ENCODE peak calls at places on chromosome 7, in eight cellular contexts. One of them, this sample, is unnamed.

GRCh38 chr7:39016609-39017008 is 38.9 kb downstream of the POU6F2 start:
- DNase-seq in breast epithelium: peak; percentile 18
- DNase-seq in nephron progenitor cell: no peak
- DNase-seq in choroid plexus epithelial cell: no peak
- DNase-seq in fibroblast of lung: no peak
- DNase-seq in IMR-90: no peak
- DNase-seq in HL-60: no peak
- DNase-seq in bronchial epithelial cell: peak; percentile 30
- DNase-seq in this sample: peak; percentile 38

GRCh38 chr7:102184303-102184702 is 102.4 kb upstream of the SH2B2 start:
- DNase-seq in nephron progenitor cell: no peak
- DNase-seq in bronchial epithelial cell: no peak
- DNase-seq in choroid plexus epithelial cell: no peak
- DNase-seq in fibroblast of lung: no peak
- DNase-seq in breast epithelium: no peak
- DNase-seq in IMR-90: no peak
- DNase-seq in HL-60: no peak
- DNase-seq in this sample: no peak

GRCh38 chr7:44180631-44181030 is 8.6 kb downstream of the GCK start:
- DNase-seq in nephron progenitor cell: no peak
- DNase-seq in IMR-90: no peak
- DNase-seq in HL-60: no peak
- DNase-seq in breast epithelium: no peak
- DNase-seq in bronchial epithelial cell: no peak
- DNase-seq in fibroblast of lung: no peak
- DNase-seq in choroid plexus epithelial cell: no peak
- DNase-seq in this sample: no peak

GRCh38 chr7:72785166-72785955 is 42.6 kb downstream of the TYW1B start:
- DNase-seq in choroid plexus epithelial cell: peak; percentile 8
- DNase-seq in fibroblast of lung: no peak
- DNase-seq in nephron progenitor cell: no peak
- DNase-seq in breast epithelium: no peak
- DNase-seq in bronchial epithelial cell: peak; percentile 17
- DNase-seq in HL-60: no peak
- DNase-seq in IMR-90: peak; percentile 71
- DNase-seq in this sample: no peak

GRCh38 chr7:11970132-11970531 is 138.1 kb upstream of the THSD7A start:
- DNase-seq in breast epithelium: no peak
- DNase-seq in choroid plexus epithelial cell: no peak
- DNase-seq in fibroblast of lung: no peak
- DNase-seq in bronchial epithelial cell: no peak
- DNase-seq in IMR-90: no peak
- DNase-seq in nephron progenitor cell: no peak
- DNase-seq in HL-60: no peak
- DNase-seq in this sample: no peak

GRCh38 chr7:115066050-115066449 is 144.2 kb downstream of the MDFIC start:
- DNase-seq in HL-60: peak; percentile 50
- DNase-seq in breast epithelium: no peak
- DNase-seq in fibroblast of lung: no peak
- DNase-seq in IMR-90: no peak
- DNase-seq in choroid plexus epithelial cell: no peak
- DNase-seq in bronchial epithelial cell: no peak
- DNase-seq in nephron progenitor cell: no peak
- DNase-seq in this sample: no peak

GRCh38 chr7:74481458-74482324 is 28.0 kb downstream of the GTF2IRD1 start:
- DNase-seq in breast epithelium: no peak
- DNase-seq in nephron progenitor cell: no peak
- DNase-seq in choroid plexus epithelial cell: peak; percentile 30
- DNase-seq in fibroblast of lung: peak; percentile 30
- DNase-seq in HL-60: no peak
- DNase-seq in IMR-90: peak; percentile 31
- DNase-seq in bronchial epithelial cell: no peak
- DNase-seq in this sample: no peak

GRCh38 chr7:117048114-117048853 is 95.0 kb downstream of the ST7 start:
- DNase-seq in fibroblast of lung: no peak
- DNase-seq in choroid plexus epithelial cell: no peak
- DNase-seq in HL-60: no peak
- DNase-seq in IMR-90: no peak
- DNase-seq in bronchial epithelial cell: no peak
- DNase-seq in breast epithelium: no peak
- DNase-seq in nephron progenitor cell: no peak
- DNase-seq in this sample: no peak

GRCh38 chr7:81002471-81002870 is 83.6 kb upstream of the SEMA3C start:
- DNase-seq in IMR-90: no peak
- DNase-seq in fibroblast of lung: no peak
- DNase-seq in breast epithelium: no peak
- DNase-seq in bronchial epithelial cell: no peak
- DNase-seq in HL-60: no peak
- DNase-seq in nephron progenitor cell: no peak
- DNase-seq in choroid plexus epithelial cell: no peak
- DNase-seq in this sample: no peak

GRCh38 chr7:25389489-25390106 is 161.3 kb upstream of the NPVF start:
- DNase-seq in nephron progenitor cell: no peak
- DNase-seq in bronchial epithelial cell: peak; percentile 32
- DNase-seq in breast epithelium: no peak
- DNase-seq in fibroblast of lung: peak; percentile 74
- DNase-seq in choroid plexus epithelial cell: peak; percentile 76
- DNase-seq in IMR-90: peak; percentile 42
- DNase-seq in HL-60: no peak
- DNase-seq in this sample: no peak

GRCh38 chr7:150951181-150951520 is 27.0 kb downstream of the KCNH2 start:
- DNase-seq in fibroblast of lung: no peak
- DNase-seq in nephron progenitor cell: no peak
- DNase-seq in HL-60: no peak
- DNase-seq in IMR-90: no peak
- DNase-seq in breast epithelium: no peak
- DNase-seq in bronchial epithelial cell: no peak
- DNase-seq in choroid plexus epithelial cell: no peak
- DNase-seq in this sample: no peak

GRCh38 chr7:25014735-25015134 is 34.8 kb upstream of the OSBPL3 start:
- DNase-seq in IMR-90: peak; percentile 97
- DNase-seq in choroid plexus epithelial cell: peak; percentile 65
- DNase-seq in fibroblast of lung: peak; percentile 96
- DNase-seq in HL-60: no peak
- DNase-seq in nephron progenitor cell: no peak
- DNase-seq in breast epithelium: no peak
- DNase-seq in bronchial epithelial cell: peak; percentile 84
- DNase-seq in this sample: no peak

GRCh38 chr7:192701-193536 is 548 bp downstream of the FAM20C start:
- DNase-seq in breast epithelium: no peak
- DNase-seq in IMR-90: peak; percentile 21
- DNase-seq in choroid plexus epithelial cell: peak; percentile 43
- DNase-seq in fibroblast of lung: no peak
- DNase-seq in HL-60: no peak
- DNase-seq in bronchial epithelial cell: no peak
- DNase-seq in nephron progenitor cell: peak; percentile 47
- DNase-seq in this sample: no peak

GRCh38 chr7:3916146-3916545 is 615.1 kb downstream of the SDK1 start:
- DNase-seq in fibroblast of lung: peak; percentile 82
- DNase-seq in HL-60: no peak
- DNase-seq in IMR-90: peak; percentile 62
- DNase-seq in breast epithelium: no peak
- DNase-seq in nephron progenitor cell: no peak
- DNase-seq in bronchial epithelial cell: peak; percentile 91
- DNase-seq in choroid plexus epithelial cell: peak; percentile 44
- DNase-seq in this sample: no peak

GRCh38 chr7:28674359-28674782 is 262.1 kb downstream of the CREB5 start:
- DNase-seq in bronchial epithelial cell: peak; percentile 89
- DNase-seq in IMR-90: peak; percentile 7
- DNase-seq in nephron progenitor cell: no peak
- DNase-seq in breast epithelium: no peak
- DNase-seq in choroid plexus epithelial cell: peak; percentile 7
- DNase-seq in fibroblast of lung: no peak
- DNase-seq in HL-60: no peak
- DNase-seq in this sample: no peak

GRCh38 chr7:41891967-41892755 is 189.3 kb upstream of the INHBA start:
- DNase-seq in fibroblast of lung: no peak
- DNase-seq in IMR-90: no peak
- DNase-seq in nephron progenitor cell: peak; percentile 24
- DNase-seq in HL-60: no peak
- DNase-seq in choroid plexus epithelial cell: no peak
- DNase-seq in breast epithelium: no peak
- DNase-seq in bronchial epithelial cell: no peak
- DNase-seq in this sample: no peak
- TF ChIP-seq CTCF in fibroblast of lung: no peak
- TF ChIP-seq CTCF in IMR-90: no peak
- TF ChIP-seq CTCF in nephron progenitor cell: peak; percentile 20
- TF ChIP-seq CTCF in HL-60: no peak
- TF ChIP-seq CTCF in choroid plexus epithelial cell: peak; percentile 23
- TF ChIP-seq CTCF in breast epithelium: no peak
- TF ChIP-seq CTCF in bronchial epithelial cell: no peak
- TF ChIP-seq CTCF in this sample: no peak

DNA sequence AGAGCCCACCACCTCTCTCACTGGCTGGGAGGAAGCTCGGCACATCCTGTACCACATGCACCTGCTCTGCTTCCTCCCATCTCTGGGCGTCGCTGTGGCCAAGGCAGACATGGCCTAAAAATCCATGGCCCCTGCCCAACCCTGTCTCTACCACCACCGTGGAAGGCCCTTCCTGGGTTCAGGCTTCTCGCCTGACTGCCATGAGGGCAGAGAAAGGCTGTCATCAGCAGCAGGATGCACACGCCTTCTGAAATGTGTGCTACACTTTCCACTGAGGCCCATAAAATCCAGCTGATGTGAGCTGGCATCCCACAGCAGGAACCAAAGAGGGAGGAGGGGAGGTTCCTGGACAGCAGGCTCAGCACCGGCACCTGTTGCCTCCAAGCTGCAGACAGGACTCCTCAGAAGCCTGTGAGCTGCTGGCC is 93.4 kb downstream of the PTPRN2 start:
- DNase-seq in fibroblast of lung: no peak
- DNase-seq in nephron progenitor cell: no peak
- DNase-seq in HL-60: peak; percentile 10
- DNase-seq in bronchial epithelial cell: no peak
- DNase-seq in breast epithelium: no peak
- DNase-seq in IMR-90: no peak
- DNase-seq in choroid plexus epithelial cell: no peak
- DNase-seq in this sample: no peak
- TF ChIP-seq CTCF in fibroblast of lung: no peak
- TF ChIP-seq CTCF in nephron progenitor cell: no peak
- TF ChIP-seq CTCF in HL-60: peak; percentile 34
- TF ChIP-seq CTCF in bronchial epithelial cell: no peak
- TF ChIP-seq CTCF in breast epithelium: no peak
- TF ChIP-seq CTCF in IMR-90: no peak
- TF ChIP-seq CTCF in choroid plexus epithelial cell: no peak
- TF ChIP-seq CTCF in this sample: no peak

GRCh38 chr7:128011079-128011670 is 20.1 kb downstream of the LRRC4 start:
- DNase-seq in nephron progenitor cell: no peak
- DNase-seq in IMR-90: no peak
- DNase-seq in choroid plexus epithelial cell: no peak
- DNase-seq in breast epithelium: no peak
- DNase-seq in fibroblast of lung: no peak
- DNase-seq in HL-60: no peak
- DNase-seq in bronchial epithelial cell: no peak
- DNase-seq in this sample: no peak

GRCh38 chr7:128007293-128007680 is 23.9 kb downstream of the LRRC4 start:
- DNase-seq in bronchial epithelial cell: no peak
- DNase-seq in IMR-90: no peak
- DNase-seq in nephron progenitor cell: no peak
- DNase-seq in breast epithelium: no peak
- DNase-seq in choroid plexus epithelial cell: no peak
- DNase-seq in fibroblast of lung: no peak
- DNase-seq in HL-60: no peak
- DNase-seq in this sample: no peak

GRCh38 chr7:128008141-128008540 is 23.1 kb downstream of the LRRC4 start:
- DNase-seq in HL-60: no peak
- DNase-seq in choroid plexus epithelial cell: no peak
- DNase-seq in bronchial epithelial cell: no peak
- DNase-seq in fibroblast of lung: no peak
- DNase-seq in breast epithelium: no peak
- DNase-seq in nephron progenitor cell: no peak
- DNase-seq in IMR-90: no peak
- DNase-seq in this sample: no peak

GRCh38 chr7:128008744-128009143 is 22.5 kb downstream of the LRRC4 start:
- DNase-seq in nephron progenitor cell: no peak
- DNase-seq in choroid plexus epithelial cell: no peak
- DNase-seq in HL-60: no peak
- DNase-seq in fibroblast of lung: no peak
- DNase-seq in IMR-90: no peak
- DNase-seq in bronchial epithelial cell: no peak
- DNase-seq in breast epithelium: no peak
- DNase-seq in this sample: no peak

GRCh38 chr7:128010392-128011078 is 20.7 kb downstream of the LRRC4 start:
- DNase-seq in nephron progenitor cell: no peak
- DNase-seq in IMR-90: no peak
- DNase-seq in choroid plexus epithelial cell: no peak
- DNase-seq in HL-60: no peak
- DNase-seq in bronchial epithelial cell: no peak
- DNase-seq in fibroblast of lung: no peak
- DNase-seq in breast epithelium: no peak
- DNase-seq in this sample: no peak
- TF ChIP-seq CTCF in nephron progenitor cell: no peak
- TF ChIP-seq CTCF in IMR-90: peak; percentile 12
- TF ChIP-seq CTCF in choroid plexus epithelial cell: peak; percentile 28
- TF ChIP-seq CTCF in HL-60: no peak
- TF ChIP-seq CTCF in bronchial epithelial cell: peak; percentile 1
- TF ChIP-seq CTCF in fibroblast of lung: no peak
- TF ChIP-seq CTCF in breast epithelium: no peak
- TF ChIP-seq CTCF in this sample: no peak

DNA sequence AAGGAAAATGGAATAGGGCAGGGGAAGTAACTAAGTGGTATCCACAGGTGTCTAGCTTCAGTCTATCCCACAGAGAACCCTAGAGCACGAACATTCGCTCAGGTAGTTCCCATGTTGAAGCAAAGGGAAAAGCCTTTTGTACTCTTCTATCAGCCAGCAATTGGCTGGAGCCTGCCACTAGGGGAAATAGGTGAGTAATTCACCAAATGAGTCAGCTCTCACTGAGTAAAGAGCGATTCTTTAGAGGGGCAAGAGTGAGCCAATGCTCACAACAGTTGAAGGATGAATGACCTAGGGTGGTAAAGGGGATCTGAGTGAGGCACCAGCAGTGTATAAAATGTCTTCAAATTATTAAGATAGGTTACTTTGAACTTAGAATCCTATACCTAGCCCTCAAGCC is 94.1 kb upstream of the ZNF800 start:
- DNase-seq in choroid plexus epithelial cell: no peak
- DNase-seq in bronchial epithelial cell: peak; percentile 61
- DNase-seq in nephron progenitor cell: no peak
- DNase-seq in breast epithelium: no peak
- DNase-seq in HL-60: no peak
- DNase-seq in IMR-90: peak; percentile 0
- DNase-seq in fibroblast of lung: no peak
- DNase-seq in this sample: no peak
- TF ChIP-seq CTCF in choroid plexus epithelial cell: peak; percentile 15
- TF ChIP-seq CTCF in bronchial epithelial cell: no peak
- TF ChIP-seq CTCF in nephron progenitor cell: no peak
- TF ChIP-seq CTCF in breast epithelium: no peak
- TF ChIP-seq CTCF in HL-60: no peak
- TF ChIP-seq CTCF in IMR-90: no peak
- TF ChIP-seq CTCF in fibroblast of lung: no peak
- TF ChIP-seq CTCF in this sample: no peak

GRCh38 chr7:40833541-40834234 is 698.9 kb downstream of the SUGCT start:
- DNase-seq in nephron progenitor cell: no peak
- DNase-seq in fibroblast of lung: peak; percentile 66
- DNase-seq in IMR-90: peak; percentile 55
- DNase-seq in bronchial epithelial cell: peak; percentile 19
- DNase-seq in breast epithelium: no peak
- DNase-seq in choroid plexus epithelial cell: peak; percentile 68
- DNase-seq in HL-60: no peak
- DNase-seq in this sample: no peak
- TF ChIP-seq CTCF in nephron progenitor cell: no peak
- TF ChIP-seq CTCF in fibroblast of lung: peak; percentile 44
- TF ChIP-seq CTCF in IMR-90: peak; percentile 50
- TF ChIP-seq CTCF in bronchial epithelial cell: no peak
- TF ChIP-seq CTCF in breast epithelium: no peak
- TF ChIP-seq CTCF in choroid plexus epithelial cell: peak; percentile 61
- TF ChIP-seq CTCF in HL-60: no peak
- TF ChIP-seq CTCF in this sample: no peak

This sample was measured in mesothelial cell of epicardium.